ENCODE peak calls at places on chromosomes 11 and 22, in five cellular contexts. R, A, W, Y and U are unnamed samples.

GRCh38 chr22:20441631-20442484 is 4.2 kb upstream of the SCARF2 start:
- DNase-seq in R (peak; percentile 68), A (peak; percentile 48), W (no peak), Y (no peak), U (no peak)

GRCh38 chr22:38314992-38315800 is 2.0 kb downstream of the CSNK1E start:
- DNase-seq in R (no peak), A (peak; percentile 61), W (no peak), Y (no peak), U (no peak)

GRCh38 chr22:47393191-47393590 is 630.7 kb downstream of the TBC1D22A start:
- DNase-seq in R (no peak), A (no peak), W (no peak), Y (no peak), U (no peak)

GRCh38 chr22:36010913-36011312 is 17.7 kb downstream of the RBFOX2 start:
- DNase-seq in R (no peak), A (peak; percentile 90), W (no peak), Y (no peak), U (no peak)

GRCh38 chr22:36860821-36861659 is at the start of gene NCF4:
- DNase-seq in R (peak; percentile 56), A (no peak), W (peak; percentile 80), Y (peak; percentile 18), U (peak; percentile 53)

GRCh38 chr11:72738199-72739141 is 13.7 kb downstream of the ARAP1 start:
- DNase-seq in R (no peak), A (peak; percentile 83), W (no peak), Y (no peak), U (no peak)

GRCh38 chr11:64611961-64612646 is 21.1 kb downstream of the SLC22A12 start:
- DNase-seq in R (no peak), A (peak; percentile 34), W (no peak), Y (no peak), U (no peak)

GRCh38 chr22:23233746-23234408 is 53.6 kb downstream of the BCR start:
- DNase-seq in R (no peak), A (peak; percentile 81), W (peak; percentile 81), Y (no peak), U (no peak)

GRCh38 chr11:15969281-15969680 is 387.1 kb downstream of the SOX6 start:
- DNase-seq in R (peak; percentile 77), A (peak; percentile 86), W (no peak), Y (peak; percentile 8), U (peak; percentile 58)

GRCh38 chr11:61065955-61066638 is 36.2 kb upstream of the CD5 start:
- DNase-seq in R (no peak), A (no peak), W (peak; percentile 66), Y (no peak), U (no peak)

GRCh38 chr22:28112130-28112529 is 193.1 kb upstream of the PITPNB start:
- DNase-seq in R (no peak), A (no peak), W (no peak), Y (no peak), U (no peak)

GRCh38 chr11:102530558-102530957 is at the start of gene MMP7:
- DNase-seq in R (no peak), A (peak; percentile 69), W (no peak), Y (no peak), U (peak; percentile 31)

GRCh38 chr11:106473089-106473722 is 395.7 kb downstream of the AASDHPPT start:
- DNase-seq in R (no peak), A (peak; percentile 39), W (no peak), Y (no peak), U (no peak)

GRCh38 chr11:123203934-123204333 is 8.9 kb upstream of the CLMP start:
- DNase-seq in R (no peak), A (peak; percentile 63), W (no peak), Y (no peak), U (no peak)

GRCh38 chr11:23732026-23732425 is 764.8 kb upstream of the LUZP2 start:
- DNase-seq in R (no peak), A (peak; percentile 6), W (no peak), Y (no peak), U (no peak)

GRCh38 chr11:2027710-2028109 is 30.1 kb upstream of the H19 start:
- DNase-seq in R (no peak), A (no peak), W (no peak), Y (no peak), U (no peak)

GRCh38 chr11:87356428-87356827 is 318.7 kb downstream of the TMEM135 start:
- DNase-seq in R (no peak), A (no peak), W (no peak), Y (no peak), U (no peak)

GRCh38 chr11:68160100-68160695 is 39.0 kb upstream of the CHKA start:
- DNase-seq in R (no peak), A (no peak), W (no peak), Y (no peak), U (no peak)

GRCh38 chr11:117221775-117222517 is 9.9 kb downstream of the PCSK7 start:
- DNase-seq in R (no peak), A (peak; percentile 54), W (no peak), Y (no peak), U (no peak)

GRCh38 chr11:46497498-46497897 is 96.3 kb downstream of the AMBRA1 start:
- DNase-seq in R (no peak), A (no peak), W (no peak), Y (no peak), U (no peak)

GRCh38 chr11:65575568-65576231 is at the start of gene EHBP1L1:
- DNase-seq in R (peak; percentile 60), A (peak; percentile 78), W (peak; percentile 86), Y (no peak), U (peak; percentile 51)

GRCh38 chr11:5123802-5124521 is 14.2 kb downstream of the OR52A5 start:
- DNase-seq in R (peak; percentile 58), A (peak; percentile 92), W (peak; percentile 35), Y (peak; percentile 36), U (peak; percentile 64)

GRCh38 chr11:32464078-32464477 is 28.7 kb upstream of the WT1 start:
- DNase-seq in R (no peak), A (no peak), W (no peak), Y (no peak), U (no peak)

GRCh38 chr11:121649798-121650197 is 197.0 kb upstream of the SORL1-AS1 start:
- DNase-seq in R (no peak), A (no peak), W (no peak), Y (no peak), U (no peak)

GRCh38 chr11:78941226-78941851 is 366.7 kb upstream of the NARS2 start:
- DNase-seq in R (no peak), A (no peak), W (no peak), Y (no peak), U (no peak)

GRCh38 chr11:118151421-118151820 is 1.2 kb downstream of the SCN4B start:
- DNase-seq in R (no peak), A (no peak), W (no peak), Y (no peak), U (no peak)

GRCh38 chr11:79274636-79275315 is 166.1 kb downstream of the TENM4 start:
- DNase-seq in R (no peak), A (peak; percentile 49), W (no peak), Y (no peak), U (no peak)

GRCh38 chr11:69200331-69201047 is 44.8 kb downstream of the SMIM38 start:
- DNase-seq in R (no peak), A (no peak), W (no peak), Y (no peak), U (no peak)

GRCh38 chr22:44396021-44396726 is 83.4 kb upstream of the SHISAL1 start:
- DNase-seq in R (peak; percentile 0), A (no peak), W (peak; percentile 3), Y (no peak), U (no peak)

GRCh38 chr11:112949781-112950575 is 11.2 kb upstream of the NCAM1 start:
- DNase-seq in R (no peak), A (no peak), W (no peak), Y (no peak), U (no peak)

GRCh38 chr11:74462631-74463030 is 4.7 kb downstream of the KCNE3 start:
- DNase-seq in R (no peak), A (no peak), W (no peak), Y (no peak), U (no peak)

GRCh38 chr11:11036185-11037161 is 178.6 kb upstream of the ZBED5 start:
- DNase-seq in R (peak; percentile 34), A (peak; percentile 77), W (peak; percentile 31), Y (no peak), U (peak; percentile 52)

GRCh38 chr22:26053737-26054316 is 115.4 kb upstream of the SEZ6L start:
- DNase-seq in R (no peak), A (no peak), W (no peak), Y (no peak), U (no peak)

GRCh38 chr22:35426801-35427140 is 26.8 kb downstream of the MCM5 start:
- DNase-seq in R (no peak), A (no peak), W (no peak), Y (no peak), U (no peak)

GRCh38 chr11:76698321-76699043 is 27.9 kb upstream of the LRRC32 start:
- DNase-seq in R (no peak), A (peak; percentile 19), W (no peak), Y (no peak), U (no peak)

GRCh38 chr11:114215871-114216803 is 80.1 kb upstream of the NNMT start:
- DNase-seq in R (peak; percentile 36), A (no peak), W (no peak), Y (no peak), U (no peak)